ENCODE peak calls at places on chromosomes 13 and 19, in five cellular contexts. C is EH; M is HT-29; I is stimulated activated CD8-positive, alpha-beta memory T cell treated with anti-CD3 and anti-CD28 coated beads, Interleukin-2, amount 100 ng/mL, for 48 hours; A is sciatic nerve. D is an unnamed sample.
A peak's percentile ranks its signal among the peaks of the same experiment; 100 is the strongest.

GRCh38 chr13:86569119-86569518 is 769.9 kb upstream of the SLITRK6 start:
- DNase-seq in M (no peak), I (no peak), A (no peak), C (no peak), D (no peak)

GRCh38 chr13:20823071-20823470 is 49.3 kb upstream of the EEF1AKMT1 start:
- DNase-seq in A (no peak), M (no peak), I (no peak), C (no peak), D (no peak)

GRCh38 chr13:21478881-21479808 is 20.0 kb upstream of the ZDHHC20 start:
- DNase-seq in I (no peak), M (peak; percentile 95), C (peak; percentile 81), A (no peak), D (peak; percentile 76)

GRCh38 chr13:114319441-114319871 is 5.2 kb downstream of the CHAMP1 start:
- DNase-seq in I (no peak), M (no peak), C (peak; percentile 97), A (no peak), D (peak; percentile 95)

GRCh38 chr19:44749994-44750393 is 1.5 kb downstream of the BCL3 start:
- DNase-seq in I (no peak), A (no peak), M (no peak), C (no peak), D (no peak)

GRCh38 chr13:111893607-111894443 is 173.1 kb upstream of the SOX1 start:
- DNase-seq in A (no peak), C (no peak), I (no peak), M (no peak), D (no peak)

GRCh38 chr19:16497042-16497441 is 848 bp downstream of the C19orf44 start:
- DNase-seq in A (no peak), I (no peak), C (peak; percentile 21), M (no peak), D (no peak)

GRCh38 chr19:13208131-13208963 is 58.1 kb downstream of the IER2 start:
- DNase-seq in I (no peak), M (no peak), A (peak; percentile 84), C (peak; percentile 90), D (peak; percentile 68)

GRCh38 chr13:92122454-92122853 is 724.0 kb downstream of the GPC5 start:
- DNase-seq in A (no peak), C (no peak), I (no peak), M (no peak), D (no peak)

GRCh38 chr13:75417006-75417384 is 65.0 kb downstream of the TBC1D4 start:
- DNase-seq in M (no peak), C (no peak), A (no peak), I (no peak), D (peak; percentile 21)

GRCh38 chr13:103671547-103671946 is 605.3 kb upstream of the SLC10A2 start:
- DNase-seq in M (no peak), I (no peak), A (no peak), C (no peak), D (no peak)

GRCh38 chr13:28753208-28753892 is 34.6 kb upstream of the SLC46A3 start:
- DNase-seq in A (peak; percentile 66), C (peak; percentile 97), I (no peak), M (peak; percentile 93), D (peak; percentile 96)

GRCh38 chr19:35902870-35903475 is 644 bp downstream of the HCST start:
- DNase-seq in I (no peak), A (no peak), M (no peak), C (no peak), D (no peak)

GRCh38 chr13:26051231-26052135 is at the start of gene SHISA2:
- DNase-seq in A (peak; percentile 64), M (no peak), I (peak; percentile 53), C (peak; percentile 45), D (peak; percentile 47)

GRCh38 chr19:33426621-33427475 is 53.3 kb downstream of the CEBPG start:
- DNase-seq in M (no peak), C (no peak), A (no peak), I (no peak), D (no peak)

GRCh38 chr13:108276060-108276459 is 6.5 kb downstream of the TNFSF13B start:
- DNase-seq in A (peak; percentile 71), C (no peak), I (no peak), M (no peak), D (no peak)

GRCh38 chr19:51111606-51112005 is 3.4 kb upstream of the CTU1 start:
- DNase-seq in A (no peak), C (no peak), M (peak; percentile 66), I (no peak), D (no peak)

GRCh38 chr13:48221301-48222190 is 11.5 kb upstream of the ITM2B start:
- DNase-seq in A (no peak), M (no peak), I (no peak), C (peak; percentile 3), D (no peak)

GRCh38 chr19:47253467-47253881 is 2.9 kb upstream of the CCDC9 start:
- DNase-seq in C (peak; percentile 95), I (no peak), A (no peak), M (peak; percentile 22), D (peak; percentile 93)

GRCh38 chr19:3773814-3774515 is 1.9 kb upstream of the RAX2 start:
- DNase-seq in M (no peak), C (no peak), I (no peak), A (no peak), D (no peak)

GRCh38 chr19:2475018-2475701 is 767 bp upstream of the GADD45B start:
- DNase-seq in M (peak; percentile 25), A (peak; percentile 80), C (peak; percentile 76), I (peak; percentile 66), D (peak; percentile 77)

GRCh38 chr19:38293281-38293680 is 10.8 kb upstream of the C19orf33 start:
- DNase-seq in A (no peak), I (no peak), M (no peak), C (no peak), D (no peak)

GRCh38 chr13:23867027-23867491 is 22.1 kb downstream of the MIPEP start:
- DNase-seq in M (no peak), A (no peak), C (peak; percentile 52), I (no peak), D (peak; percentile 37)

GRCh38 chr13:97879646-97880297 is 73.7 kb upstream of the IPO5 start:
- DNase-seq in A (no peak), M (no peak), C (peak; percentile 96), I (no peak), D (peak; percentile 93)

GRCh38 chr13:104641309-104641708 is 1575.1 kb upstream of the SLC10A2 start:
- DNase-seq in A (no peak), C (no peak), I (no peak), M (peak; percentile 78), D (peak; percentile 7)

GRCh38 chr13:98761979-98762616 is 9.6 kb upstream of the SLC15A1 start:
- DNase-seq in C (no peak), M (no peak), I (no peak), A (no peak), D (no peak)

GRCh38 chr13:22014469-22014868 is 343.6 kb downstream of the FGF9 start:
- DNase-seq in I (no peak), A (no peak), M (no peak), C (peak; percentile 23), D (no peak)

GRCh38 chr13:75197803-75198202 is 284.2 kb downstream of the TBC1D4 start:
- DNase-seq in A (no peak), C (no peak), I (no peak), M (no peak), D (no peak)

GRCh38 chr13:72586519-72586918 is 140.9 kb downstream of the MZT1 start:
- DNase-seq in C (no peak), A (no peak), I (no peak), M (no peak), D (no peak)

GRCh38 chr13:105502193-105502592 is 1033.3 kb downstream of the EFNB2 start:
- DNase-seq in I (no peak), A (no peak), C (no peak), M (no peak), D (no peak)

GRCh38 chr13:93875527-93875926 is 604.0 kb downstream of the DCT start:
- DNase-seq in M (no peak), C (peak; percentile 18), I (no peak), A (no peak), D (peak; percentile 47)

GRCh38 chr13:35225582-35225981 is 250.9 kb downstream of the MAB21L1 start:
- DNase-seq in A (no peak), C (no peak), M (no peak), I (no peak), D (no peak)

D was measured in EL.